ENCODE peak calls at places on chromosome 12, in ten cellular contexts. One of them, this sample, is unnamed. For H3K27me3, the result is how much of the 10 kb centered on the place peaks cover.

GRCh38 chr12:69886715-69887114 is 61.7 kb downstream of the MYRFL start:
- DNase-seq in esophagus squamous epithelium: no peak
- DNase-seq in stomach: no peak
- DNase-seq in IMR-90: no peak
- DNase-seq in uterus: no peak
- DNase-seq in ovary: no peak
- DNase-seq in thyroid gland: peak
- DNase-seq in right lobe of liver: no peak
- DNase-seq in heart left ventricle: no peak
- DNase-seq in suprapubic skin: no peak
- DNase-seq in this sample: no peak

GRCh38 chr12:6829532-6830220 is 1.5 kb downstream of the P3H3 start:
- DNase-seq in esophagus squamous epithelium: no peak
- DNase-seq in stomach: no peak
- DNase-seq in IMR-90: peak
- DNase-seq in uterus: no peak
- DNase-seq in ovary: no peak
- DNase-seq in thyroid gland: no peak
- DNase-seq in right lobe of liver: peak
- DNase-seq in heart left ventricle: no peak
- DNase-seq in suprapubic skin: no peak
- DNase-seq in this sample: no peak

GRCh38 chr12:40238221-40238902 is 13.6 kb downstream of the LRRK2 start:
- DNase-seq in esophagus squamous epithelium: no peak
- DNase-seq in stomach: no peak
- DNase-seq in IMR-90: no peak
- DNase-seq in uterus: no peak
- DNase-seq in ovary: no peak
- DNase-seq in thyroid gland: no peak
- DNase-seq in right lobe of liver: no peak
- DNase-seq in heart left ventricle: no peak
- DNase-seq in suprapubic skin: no peak
- DNase-seq in this sample: no peak

GRCh38 chr12:103955811-103956514 is 9.7 kb upstream of the TDG start:
- DNase-seq in esophagus squamous epithelium: no peak
- DNase-seq in stomach: no peak
- DNase-seq in IMR-90: peak
- DNase-seq in uterus: no peak
- DNase-seq in ovary: no peak
- DNase-seq in thyroid gland: no peak
- DNase-seq in right lobe of liver: no peak
- DNase-seq in heart left ventricle: no peak
- DNase-seq in suprapubic skin: no peak
- DNase-seq in this sample: no peak

GRCh38 chr12:103423061-103423473 is 72.7 kb downstream of the C12orf42 start:
- DNase-seq in esophagus squamous epithelium: no peak
- DNase-seq in stomach: no peak
- DNase-seq in IMR-90: no peak
- DNase-seq in uterus: no peak
- DNase-seq in ovary: no peak
- DNase-seq in thyroid gland: no peak
- DNase-seq in right lobe of liver: no peak
- DNase-seq in heart left ventricle: no peak
- DNase-seq in suprapubic skin: no peak
- DNase-seq in this sample: no peak

GRCh38 chr12:110857528-110857927 is 10.7 kb downstream of the CCDC63 start:
- DNase-seq in esophagus squamous epithelium: no peak
- DNase-seq in stomach: no peak
- DNase-seq in IMR-90: no peak
- DNase-seq in uterus: no peak
- DNase-seq in ovary: no peak
- DNase-seq in thyroid gland: no peak
- DNase-seq in right lobe of liver: no peak
- DNase-seq in heart left ventricle: no peak
- DNase-seq in suprapubic skin: no peak
- DNase-seq in this sample: no peak

GRCh38 chr12:106108187-106108816 is 30.5 kb downstream of the NUAK1 start:
- DNase-seq in esophagus squamous epithelium: no peak
- DNase-seq in stomach: no peak
- DNase-seq in IMR-90: peak
- DNase-seq in uterus: no peak
- DNase-seq in ovary: no peak
- DNase-seq in thyroid gland: no peak
- DNase-seq in right lobe of liver: no peak
- DNase-seq in heart left ventricle: peak
- DNase-seq in suprapubic skin: no peak
- DNase-seq in this sample: no peak

GRCh38 chr12:49518914-49519573 is 19.8 kb upstream of the KCNH3 start:
- DNase-seq in esophagus squamous epithelium: no peak
- DNase-seq in stomach: no peak
- DNase-seq in IMR-90: peak
- DNase-seq in uterus: no peak
- DNase-seq in ovary: no peak
- DNase-seq in thyroid gland: no peak
- DNase-seq in right lobe of liver: no peak
- DNase-seq in heart left ventricle: no peak
- DNase-seq in suprapubic skin: no peak
- DNase-seq in this sample: no peak

GRCh38 chr12:56029666-56030293 is 8.9 kb downstream of the IKZF4 start:
- DNase-seq in esophagus squamous epithelium: no peak
- DNase-seq in stomach: peak
- DNase-seq in IMR-90: peak
- DNase-seq in uterus: peak
- DNase-seq in ovary: no peak
- DNase-seq in thyroid gland: peak
- DNase-seq in right lobe of liver: peak
- DNase-seq in heart left ventricle: peak
- DNase-seq in suprapubic skin: no peak
- DNase-seq in this sample: peak

GRCh38 chr12:38903596-38903995 is 1.8 kb downstream of the CPNE8 start:
- DNase-seq in esophagus squamous epithelium: no peak
- DNase-seq in stomach: no peak
- DNase-seq in IMR-90: no peak
- DNase-seq in uterus: no peak
- DNase-seq in ovary: no peak
- DNase-seq in thyroid gland: no peak
- DNase-seq in right lobe of liver: no peak
- DNase-seq in heart left ventricle: no peak
- DNase-seq in suprapubic skin: no peak
- DNase-seq in this sample: no peak

GRCh38 chr12:38907171-38907923 is 2.0 kb upstream of the CPNE8 start:
- DNase-seq in esophagus squamous epithelium: no peak
- DNase-seq in stomach: no peak
- DNase-seq in IMR-90: no peak
- DNase-seq in uterus: no peak
- DNase-seq in ovary: no peak
- DNase-seq in thyroid gland: no peak
- DNase-seq in right lobe of liver: no peak
- DNase-seq in heart left ventricle: no peak
- DNase-seq in suprapubic skin: no peak
- DNase-seq in this sample: no peak

GRCh38 chr12:38906482-38907170 is 1.2 kb upstream of the CPNE8 start:
- DNase-seq in esophagus squamous epithelium: peak
- DNase-seq in stomach: peak
- DNase-seq in IMR-90: no peak
- DNase-seq in uterus: peak
- DNase-seq in ovary: peak
- DNase-seq in thyroid gland: peak
- DNase-seq in right lobe of liver: peak
- DNase-seq in heart left ventricle: peak
- DNase-seq in suprapubic skin: peak
- DNase-seq in this sample: peak

GRCh38 chr12:38904932-38905479 is 385 bp downstream of the CPNE8 start:
- DNase-seq in esophagus squamous epithelium: peak
- DNase-seq in stomach: peak
- DNase-seq in IMR-90: no peak
- DNase-seq in uterus: peak
- DNase-seq in ovary: peak
- DNase-seq in thyroid gland: peak
- DNase-seq in right lobe of liver: peak
- DNase-seq in heart left ventricle: peak
- DNase-seq in suprapubic skin: peak
- DNase-seq in this sample: peak

GRCh38 chr12:38905480-38906351 is at the start of gene CPNE8:
- DNase-seq in esophagus squamous epithelium: peak
- DNase-seq in stomach: peak
- DNase-seq in IMR-90: no peak
- DNase-seq in uterus: peak
- DNase-seq in ovary: peak
- DNase-seq in thyroid gland: peak
- DNase-seq in right lobe of liver: peak
- DNase-seq in heart left ventricle: peak
- DNase-seq in suprapubic skin: peak
- DNase-seq in this sample: peak
- TF ChIP-seq POLR2A in esophagus squamous epithelium: peak
- TF ChIP-seq POLR2A in stomach: no peak
- TF ChIP-seq POLR2A in IMR-90: no peak
- TF ChIP-seq POLR2A in uterus: peak
- TF ChIP-seq POLR2A in ovary: peak
- TF ChIP-seq POLR2A in thyroid gland: no peak
- TF ChIP-seq POLR2A in right lobe of liver: peak
- TF ChIP-seq POLR2A in heart left ventricle: no peak
- TF ChIP-seq POLR2A in suprapubic skin: no peak
- TF ChIP-seq POLR2A in this sample: peak

GRCh38 chr12:93200291-93200917 is 177.3 kb upstream of the NUDT4 start:
- DNase-seq in esophagus squamous epithelium: no peak
- DNase-seq in stomach: no peak
- DNase-seq in IMR-90: no peak
- DNase-seq in uterus: no peak
- DNase-seq in ovary: no peak
- DNase-seq in thyroid gland: no peak
- DNase-seq in right lobe of liver: no peak
- DNase-seq in heart left ventricle: no peak
- DNase-seq in suprapubic skin: no peak
- DNase-seq in this sample: no peak

GRCh38 chr12:93201990-93202389 is 175.7 kb upstream of the NUDT4 start:
- DNase-seq in esophagus squamous epithelium: no peak
- DNase-seq in stomach: no peak
- DNase-seq in IMR-90: no peak
- DNase-seq in uterus: no peak
- DNase-seq in ovary: no peak
- DNase-seq in thyroid gland: no peak
- DNase-seq in right lobe of liver: no peak
- DNase-seq in heart left ventricle: no peak
- DNase-seq in suprapubic skin: no peak
- DNase-seq in this sample: no peak

GRCh38 chr12:93204896-93205295 is 172.8 kb upstream of the NUDT4 start:
- DNase-seq in esophagus squamous epithelium: no peak
- DNase-seq in stomach: no peak
- DNase-seq in IMR-90: no peak
- DNase-seq in uterus: no peak
- DNase-seq in ovary: no peak
- DNase-seq in thyroid gland: peak
- DNase-seq in right lobe of liver: no peak
- DNase-seq in heart left ventricle: no peak
- DNase-seq in suprapubic skin: no peak
- DNase-seq in this sample: no peak

GRCh38 chr12:93203361-93203760 is 174.4 kb upstream of the NUDT4 start:
- DNase-seq in esophagus squamous epithelium: no peak
- DNase-seq in stomach: no peak
- DNase-seq in IMR-90: no peak
- DNase-seq in uterus: no peak
- DNase-seq in ovary: no peak
- DNase-seq in thyroid gland: no peak
- DNase-seq in right lobe of liver: no peak
- DNase-seq in heart left ventricle: no peak
- DNase-seq in suprapubic skin: no peak
- DNase-seq in this sample: no peak

GRCh38 chr12:93202688-93203087 is 175.0 kb upstream of the NUDT4 start:
- DNase-seq in esophagus squamous epithelium: no peak
- DNase-seq in stomach: no peak
- DNase-seq in IMR-90: no peak
- DNase-seq in uterus: no peak
- DNase-seq in ovary: no peak
- DNase-seq in thyroid gland: no peak
- DNase-seq in right lobe of liver: no peak
- DNase-seq in heart left ventricle: no peak
- DNase-seq in suprapubic skin: no peak
- DNase-seq in this sample: no peak
- H3K4me3 ChIP-seq in esophagus squamous epithelium: no peak
- H3K4me3 ChIP-seq in stomach: no peak
- H3K4me3 ChIP-seq in IMR-90: no peak
- H3K4me3 ChIP-seq in uterus: no peak
- H3K4me3 ChIP-seq in ovary: no peak
- H3K4me3 ChIP-seq in thyroid gland: no peak
- H3K4me3 ChIP-seq in right lobe of liver: no peak
- H3K4me3 ChIP-seq in heart left ventricle: no peak
- H3K4me3 ChIP-seq in suprapubic skin: no peak
- H3K4me3 ChIP-seq in this sample: no peak

DNA sequence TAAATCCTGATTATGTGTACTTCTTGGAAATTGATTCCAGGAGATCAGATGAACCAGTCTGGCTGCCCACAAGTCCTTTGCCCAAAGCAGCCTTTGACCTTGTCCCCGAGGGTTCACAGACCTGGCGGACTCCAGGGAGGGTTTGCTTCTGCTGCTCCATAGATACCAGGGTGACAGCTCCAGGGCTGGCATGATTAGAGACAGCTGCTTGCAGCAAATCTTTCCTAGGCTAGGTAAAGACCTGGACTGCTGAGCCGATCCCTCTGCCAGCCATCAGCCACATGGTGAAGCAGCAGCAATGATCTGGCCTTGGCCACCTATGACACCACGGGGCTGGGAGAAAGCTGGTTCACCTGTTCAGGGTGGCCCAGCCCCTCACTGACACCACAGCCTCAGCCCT is 10.1 kb upstream of the TBX5 start:
- DNase-seq in esophagus squamous epithelium: no peak
- DNase-seq in stomach: no peak
- DNase-seq in IMR-90: no peak
- DNase-seq in uterus: no peak
- DNase-seq in ovary: no peak
- DNase-seq in thyroid gland: no peak
- DNase-seq in right lobe of liver: no peak
- DNase-seq in heart left ventricle: no peak
- DNase-seq in suprapubic skin: no peak
- DNase-seq in this sample: no peak
- H3K27me3 ChIP-seq in esophagus squamous epithelium: under half
- H3K27me3 ChIP-seq in stomach: half or more
- H3K27me3 ChIP-seq in IMR-90: under half
- H3K27me3 ChIP-seq in uterus: under half
- H3K27me3 ChIP-seq in ovary: under half
- H3K27me3 ChIP-seq in thyroid gland: under half
- H3K27me3 ChIP-seq in right lobe of liver: under half
- H3K27me3 ChIP-seq in heart left ventricle: under half
- H3K27me3 ChIP-seq in suprapubic skin: half or more
- H3K27me3 ChIP-seq in this sample: under half

DNA sequence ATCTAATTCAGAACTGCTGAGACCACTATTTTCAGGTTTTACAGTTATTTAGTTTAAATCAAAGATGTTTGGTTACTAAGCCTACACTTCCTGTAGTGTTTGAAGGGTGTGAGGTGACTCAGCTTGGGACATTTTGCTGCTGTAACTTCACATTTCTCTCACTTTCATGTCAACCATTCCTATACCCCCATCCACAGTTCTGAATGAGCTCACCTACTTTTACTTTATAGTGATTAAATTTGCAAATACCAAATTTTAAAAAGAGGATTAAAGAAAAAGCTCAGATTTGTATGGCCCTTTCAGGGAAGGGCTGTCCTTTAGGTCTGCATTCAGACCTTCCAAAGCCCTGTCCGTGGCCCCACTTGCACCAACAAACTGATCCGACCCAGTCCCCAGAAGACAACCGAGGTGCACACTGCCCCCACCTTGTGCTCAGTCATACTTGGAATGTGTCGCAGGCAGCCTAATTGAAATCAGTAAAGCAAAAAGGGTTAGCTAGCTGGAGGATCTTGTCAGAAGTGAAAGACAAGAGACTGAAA is 174.4 kb downstream of the MON2 start:
- DNase-seq in esophagus squamous epithelium: no peak
- DNase-seq in stomach: no peak
- DNase-seq in IMR-90: peak
- DNase-seq in uterus: no peak
- DNase-seq in ovary: no peak
- DNase-seq in thyroid gland: peak
- DNase-seq in right lobe of liver: no peak
- DNase-seq in heart left ventricle: no peak
- DNase-seq in suprapubic skin: no peak
- DNase-seq in this sample: no peak
- TF ChIP-seq POLR2A in esophagus squamous epithelium: no peak
- TF ChIP-seq POLR2A in stomach: no peak
- TF ChIP-seq POLR2A in IMR-90: no peak
- TF ChIP-seq POLR2A in uterus: no peak
- TF ChIP-seq POLR2A in ovary: no peak
- TF ChIP-seq POLR2A in thyroid gland: no peak
- TF ChIP-seq POLR2A in right lobe of liver: no peak
- TF ChIP-seq POLR2A in heart left ventricle: no peak
- TF ChIP-seq POLR2A in suprapubic skin: no peak
- TF ChIP-seq POLR2A in this sample: no peak